ENCODE peak calls at places on chromosomes 1 and 21, in six cellular contexts. T, P, G, I, J and K are unnamed samples. For H3K4me1, the result is how much of the 10 kb centered on the place peaks cover.

GRCh38 chr1:110673805-110674336 is 869 bp downstream of the KCNA3 start:
- DNase-seq in T (no peak), P (no peak), G (no peak), I (no peak), J (no peak), K (no peak)

GRCh38 chr1:44407430-44408180 is 2.5 kb downstream of the RNF220 start:
- DNase-seq in T (no peak), P (peak), G (no peak), I (no peak), J (no peak), K (no peak)

GRCh38 chr1:228365321-228366061 is 41.1 kb downstream of the TRIM11 start:
- DNase-seq in T (no peak), P (no peak), G (no peak), I (no peak), J (no peak), K (no peak)

GRCh38 chr1:224828691-224829090 is 100.8 kb upstream of the DNAH14 start:
- DNase-seq in T (no peak), P (no peak), G (peak), I (no peak), J (no peak), K (no peak)

GRCh38 chr1:168468042-168468809 is 75.6 kb downstream of the XCL2 start:
- DNase-seq in T (no peak), P (no peak), G (peak), I (no peak), J (no peak), K (no peak)

GRCh38 chr1:10646347-10646861 is 150.0 kb downstream of the CASZ1 start:
- DNase-seq in T (peak), P (no peak), G (peak), I (no peak), J (no peak), K (no peak)

GRCh38 chr1:184716158-184716557 is 38.5 kb downstream of the EDEM3 start:
- DNase-seq in T (no peak), P (no peak), G (peak), I (no peak), J (no peak), K (no peak)

GRCh38 chr21:42830456-42831455 is 48.6 kb downstream of the WDR4 start:
- DNase-seq in T (peak), P (no peak), G (no peak), I (no peak), J (no peak), K (no peak)

GRCh38 chr1:117812868-117813511 is 116.4 kb downstream of the GDAP2 start:
- DNase-seq in T (no peak), P (no peak), G (peak), I (no peak), J (no peak), K (no peak)

GRCh38 chr1:81414417-81415087 is 386.2 kb upstream of the ADGRL2 start:
- DNase-seq in T (peak), P (peak), G (no peak), I (peak), J (peak), K (peak)

GRCh38 chr1:84892657-84893618 is at the start of gene LPAR3:
- DNase-seq in T (no peak), P (peak), G (no peak), I (no peak), J (peak), K (no peak)

GRCh38 chr1:234718509-234719453 is 108.8 kb upstream of the IRF2BP2 start:
- DNase-seq in T (no peak), P (no peak), G (peak), I (no peak), J (no peak), K (no peak)
- H3K4me1 ChIP-seq in T (half or more), P (half or more), G (under half), I (half or more), J (half or more), K (under half)

DNA sequence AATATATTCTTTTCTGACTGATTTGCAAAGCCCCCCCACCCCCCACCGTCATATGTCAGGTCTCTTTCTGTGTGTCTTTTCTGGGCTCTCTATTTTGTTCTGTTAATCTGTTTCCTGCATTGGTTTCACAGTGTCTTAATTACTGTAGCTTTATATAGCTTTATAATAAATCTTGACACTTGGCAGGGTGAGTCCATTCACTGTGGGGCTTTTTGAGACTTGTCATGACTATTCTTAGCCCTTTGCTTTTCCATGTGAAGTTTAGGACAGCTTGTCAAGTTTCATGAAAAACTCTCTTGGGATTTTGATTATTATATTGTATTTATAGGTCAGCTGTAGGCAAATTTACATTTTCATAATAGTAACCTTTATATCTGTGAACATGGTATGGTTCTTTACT is 50.4 kb downstream of the MIGA1 start:
- DNase-seq in T (no peak), P (no peak), G (no peak), I (no peak), J (no peak), K (no peak)
- H3K27ac ChIP-seq in T (no peak), P (peak), G (no peak), I (no peak), J (no peak), K (no peak)

GRCh38 chr1:212664409-212665199 is 35.0 kb downstream of the BATF3 start:
- DNase-seq in T (no peak), P (no peak), G (no peak), I (no peak), J (no peak), K (no peak)
- H3K4me3 ChIP-seq in T (no peak), P (no peak), G (no peak), I (no peak), J (no peak), K (no peak)

DNA sequence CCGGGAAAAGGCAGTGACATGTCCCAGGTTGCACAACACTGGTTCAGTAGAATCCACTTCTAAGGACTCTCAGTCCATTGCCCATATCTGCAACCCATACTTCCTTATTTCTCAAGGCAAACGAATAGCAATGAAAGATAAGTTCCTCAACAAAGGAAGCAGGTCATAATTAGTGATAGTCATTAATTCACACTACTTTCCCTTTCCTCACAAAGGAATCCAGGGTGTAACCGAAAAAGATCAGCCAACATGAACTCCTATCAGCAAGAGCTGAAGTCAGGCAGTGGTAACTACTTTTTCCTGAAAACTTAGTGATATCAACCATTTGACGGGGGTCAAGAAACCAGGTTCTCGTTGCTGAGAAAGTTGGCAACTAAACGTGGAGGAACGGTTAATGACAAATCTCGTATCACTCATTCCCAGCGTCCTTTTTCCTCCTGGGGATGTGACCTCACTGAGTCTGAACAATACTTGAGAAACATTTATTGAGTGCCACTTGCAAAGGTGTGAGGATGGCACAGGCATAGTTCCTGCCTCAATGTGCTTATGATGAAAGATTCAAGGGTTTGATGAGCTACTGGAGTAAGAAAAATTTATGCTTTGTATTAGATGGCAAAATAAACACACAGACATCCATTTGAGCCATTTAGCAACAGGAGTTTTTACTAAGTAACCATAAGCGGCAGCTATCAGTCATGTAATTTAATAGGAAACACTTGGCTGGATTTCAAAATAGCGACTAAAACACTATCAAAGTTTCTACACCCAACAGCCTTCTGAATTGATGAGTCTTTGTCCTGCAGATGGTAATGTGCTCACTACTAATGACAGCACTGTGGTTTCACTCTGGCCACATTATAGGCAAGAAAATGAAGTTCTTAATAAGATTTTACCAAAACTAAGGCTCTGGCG is 82.2 kb downstream of the PLPP3 start:
- DNase-seq in T (no peak), P (no peak), G (no peak), I (no peak), J (no peak), K (no peak)
- H3K4me1 ChIP-seq in T (under half), P (under half), G (under half), I (under half), J (under half), K (under half)